ENCODE peak calls at places on chromosomes 2 and 18, in eight cellular contexts. Y, F, E, A, U, Q, M and K are unnamed samples.

GRCh38 chr2:179165356-179166000 is 99.2 kb downstream of the SESTD1 start:
- DNase-seq in Y (no peak), F (no peak), E (no peak), A (peak), U (no peak), Q (no peak), M (no peak), K (no peak)

GRCh38 chr2:132943829-132944228 is 273.8 kb upstream of the LYPD1 start:
- DNase-seq in Y (no peak), F (no peak), E (no peak), A (no peak), U (no peak), Q (no peak), M (no peak), K (no peak)

GRCh38 chr2:135843671-135844070 is 6.7 kb upstream of the LCT start:
- DNase-seq in Y (no peak), F (no peak), E (no peak), A (no peak), U (no peak), Q (no peak), M (no peak), K (no peak)

GRCh38 chr18:28147674-28148171 is 29.2 kb downstream of the CDH2 start:
- DNase-seq in Y (no peak), F (no peak), E (no peak), A (no peak), U (no peak), Q (no peak), M (no peak), K (no peak)

GRCh38 chr2:24730481-24730880 is 62.7 kb downstream of the PTRHD1 start:
- DNase-seq in Y (no peak), F (no peak), E (no peak), A (no peak), U (no peak), Q (no peak), M (no peak), K (no peak)

GRCh38 chr2:16525265-16525887 is 140.3 kb downstream of the CYRIA start:
- DNase-seq in Y (peak), F (peak), E (peak), A (peak), U (no peak), Q (peak), M (no peak), K (peak)

GRCh38 chr18:59957957-59958356 is 58.2 kb downstream of the PMAIP1 start:
- DNase-seq in Y (peak), F (peak), E (no peak), A (no peak), U (no peak), Q (no peak), M (peak), K (peak)

GRCh38 chr18:75227535-75227934 is 16.9 kb downstream of the TSHZ1 start:
- DNase-seq in Y (no peak), F (no peak), E (no peak), A (no peak), U (no peak), Q (no peak), M (no peak), K (no peak)

GRCh38 chr2:144671695-144672094 is 151.8 kb upstream of the ZEB2 start:
- DNase-seq in Y (no peak), F (no peak), E (no peak), A (no peak), U (no peak), Q (no peak), M (no peak), K (no peak)

GRCh38 chr2:98768765-98769476 is 38.0 kb upstream of the MGAT4A start:
- DNase-seq in Y (no peak), F (no peak), E (no peak), A (no peak), U (no peak), Q (no peak), M (no peak), K (no peak)

GRCh38 chr2:114011709-114012108 is 121.8 kb downstream of the ACTR3 start:
- DNase-seq in Y (no peak), F (no peak), E (no peak), A (no peak), U (no peak), Q (no peak), M (no peak), K (no peak)

GRCh38 chr18:75491361-75491760 is 63.9 kb upstream of the SMIM21 start:
- DNase-seq in Y (no peak), F (no peak), E (no peak), A (no peak), U (no peak), Q (no peak), M (no peak), K (no peak)

GRCh38 chr2:161139098-161139987 is 20.9 kb upstream of the TANK start:
- DNase-seq in Y (no peak), F (peak), E (no peak), A (no peak), U (no peak), Q (no peak), M (no peak), K (no peak)

GRCh38 chr2:11824901-11825592 is 78.6 kb downstream of the LPIN1 start:
- DNase-seq in Y (no peak), F (no peak), E (no peak), A (no peak), U (no peak), Q (no peak), M (no peak), K (no peak)

GRCh38 chr2:153235516-153235915 is 243.0 kb downstream of the RPRM start:
- DNase-seq in Y (no peak), F (peak), E (no peak), A (no peak), U (no peak), Q (no peak), M (no peak), K (no peak)

GRCh38 chr18:49441338-49441938 is 19.0 kb downstream of the DYM start:
- DNase-seq in Y (no peak), F (no peak), E (no peak), A (no peak), U (no peak), Q (no peak), M (no peak), K (no peak)

GRCh38 chr18:22455425-22456150 is 37.9 kb upstream of the CTAGE1 start:
- DNase-seq in Y (no peak), F (no peak), E (no peak), A (peak), U (no peak), Q (no peak), M (no peak), K (no peak)

GRCh38 chr2:1824202-1824905 is 80.0 kb upstream of the PXDN start:
- DNase-seq in Y (peak), F (no peak), E (no peak), A (no peak), U (peak), Q (no peak), M (no peak), K (no peak)

GRCh38 chr2:71905205-71905604 is 242.5 kb downstream of the CYP26B1 start:
- DNase-seq in Y (no peak), F (no peak), E (no peak), A (no peak), U (no peak), Q (no peak), M (no peak), K (no peak)

GRCh38 chr2:171864357-171864985 is 29.6 kb downstream of the SLC25A12 start:
- DNase-seq in Y (no peak), F (no peak), E (no peak), A (no peak), U (no peak), Q (peak), M (no peak), K (no peak)

GRCh38 chr2:179235463-179236108 is 29.0 kb downstream of the SESTD1 start:
- DNase-seq in Y (no peak), F (no peak), E (no peak), A (no peak), U (no peak), Q (no peak), M (no peak), K (no peak)

GRCh38 chr18:33711514-33711913 is 133.5 kb downstream of the ASXL3 start:
- DNase-seq in Y (no peak), F (no peak), E (no peak), A (no peak), U (no peak), Q (no peak), M (no peak), K (no peak)

GRCh38 chr2:217185265-217185995 is 325.6 kb upstream of the TNP1 start:
- DNase-seq in Y (no peak), F (no peak), E (no peak), A (no peak), U (no peak), Q (no peak), M (no peak), K (no peak)

GRCh38 chr18:44309185-44309584 is 371.5 kb upstream of the SETBP1 start:
- DNase-seq in Y (no peak), F (no peak), E (no peak), A (no peak), U (no peak), Q (no peak), M (no peak), K (no peak)

GRCh38 chr2:152558174-152559091 is 158.8 kb downstream of the PRPF40A start:
- DNase-seq in Y (no peak), F (peak), E (no peak), A (no peak), U (no peak), Q (no peak), M (no peak), K (no peak)

GRCh38 chr2:92073036-92073814 is 2798.0 kb upstream of the TEKT4 start:
- DNase-seq in Y (peak), F (no peak), E (no peak), A (no peak), U (peak), Q (no peak), M (no peak), K (no peak)

GRCh38 chr18:60943297-60943696 is 389.9 kb upstream of the CDH20 start:
- DNase-seq in Y (no peak), F (no peak), E (no peak), A (no peak), U (no peak), Q (no peak), M (no peak), K (no peak)

GRCh38 chr2:86490245-86490644 is 49.1 kb downstream of the KDM3A start:
- DNase-seq in Y (no peak), F (no peak), E (no peak), A (no peak), U (no peak), Q (no peak), M (no peak), K (no peak)

GRCh38 chr2:170588729-170589128 is 126.4 kb upstream of the SP5 start:
- DNase-seq in Y (no peak), F (no peak), E (no peak), A (no peak), U (no peak), Q (no peak), M (no peak), K (no peak)

GRCh38 chr2:168611091-168611490 is 155.0 kb downstream of the CERS6 start:
- DNase-seq in Y (no peak), F (no peak), E (no peak), A (no peak), U (no peak), Q (no peak), M (no peak), K (no peak)

GRCh38 chr2:205686231-205687017 is 4.1 kb downstream of the NRP2 start:
- DNase-seq in Y (no peak), F (no peak), E (peak), A (peak), U (peak), Q (peak), M (peak), K (peak)
- TF ChIP-seq CTCF in Y (no peak), F (no peak), E (peak), A (peak), U (no peak), Q (no peak), M (no peak), K (no peak)

GRCh38 chr2:42931147-42931817 is 138.9 kb upstream of the HAAO start:
- DNase-seq in Y (peak), F (no peak), E (peak), A (peak), U (no peak), Q (peak), M (no peak), K (no peak)
- TF ChIP-seq CTCF in Y (peak), F (peak), E (peak), A (peak), U (no peak), Q (peak), M (no peak), K (peak)

GRCh38 chr2:202072226-202072625 is 829 bp upstream of the KIAA2012 start:
- DNase-seq in Y (no peak), F (no peak), E (peak), A (peak), U (no peak), Q (no peak), M (no peak), K (no peak)
- TF ChIP-seq CTCF in Y (no peak), F (peak), E (peak), A (peak), U (no peak), Q (peak), M (no peak), K (no peak)

DNA sequence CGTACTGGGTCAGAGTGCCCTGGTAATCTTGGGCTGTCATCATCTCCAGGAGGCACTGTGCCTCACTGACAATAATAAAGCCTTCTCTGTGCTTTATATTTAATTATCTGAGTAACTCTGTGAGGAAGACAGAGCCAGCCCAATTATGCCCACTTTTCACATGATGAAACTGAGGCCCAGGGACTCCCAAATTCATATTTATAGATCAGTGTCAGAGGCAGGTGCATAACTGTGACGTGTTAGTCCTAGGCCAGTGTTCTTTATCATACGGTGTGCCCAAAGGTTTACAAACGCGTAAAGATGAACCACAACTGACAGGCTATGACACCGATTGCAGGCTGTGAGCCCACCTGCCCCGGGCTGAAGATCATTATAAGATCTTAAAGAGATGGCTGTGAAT is 65.4 kb downstream of the XDH start:
- DNase-seq in Y (no peak), F (no peak), E (no peak), A (no peak), U (no peak), Q (no peak), M (no peak), K (no peak)
- TF ChIP-seq CTCF in Y (no peak), F (no peak), E (no peak), A (no peak), U (no peak), Q (no peak), M (no peak), K (no peak)

GRCh38 chr2:120450196-120450820 is 104.4 kb downstream of the INHBB start:
- DNase-seq in Y (no peak), F (no peak), E (no peak), A (no peak), U (peak), Q (no peak), M (no peak), K (no peak)
- TF ChIP-seq CTCF in Y (no peak), F (no peak), E (no peak), A (no peak), U (no peak), Q (no peak), M (no peak), K (no peak)

GRCh38 chr2:10305715-10306114 is 3.0 kb downstream of the HPCAL1 start:
- DNase-seq in Y (peak), F (no peak), E (peak), A (peak), U (no peak), Q (peak), M (no peak), K (peak)
- TF ChIP-seq CTCF in Y (peak), F (no peak), E (peak), A (peak), U (no peak), Q (no peak), M (no peak), K (peak)

GRCh38 chr2:242065456-242065855 is 195.9 kb downstream of the RTP5 start:
- DNase-seq in Y (no peak), F (no peak), E (no peak), A (no peak), U (no peak), Q (no peak), M (no peak), K (no peak)
- TF ChIP-seq CTCF in Y (no peak), F (no peak), E (no peak), A (no peak), U (no peak), Q (no peak), M (no peak), K (no peak)